ENCODE peak calls at places on chromosomes 13 and 19, in ten cellular contexts. N, L, G, J, R, E, B, A, Z and O are unnamed samples. For H3K4me1, the result is how much of the 10 kb centered on the place peaks cover.

GRCh38 chr13:69828527-69828926 is 279.1 kb upstream of the ATXN8OS start:
- DNase-seq in N (no peak), L (no peak), G (no peak), J (no peak), R (no peak), E (no peak), B (peak), A (no peak), Z (no peak), O (no peak)

GRCh38 chr13:106515635-106516254 is 19.7 kb downstream of the EFNB2 start:
- DNase-seq in N (no peak), L (no peak), G (no peak), J (no peak), R (no peak), E (no peak), B (no peak), A (no peak), Z (no peak), O (no peak)

GRCh38 chr13:72983085-72983768 is 75.6 kb upstream of the KLF5 start:
- DNase-seq in N (peak), L (no peak), G (no peak), J (no peak), R (no peak), E (no peak), B (no peak), A (no peak), Z (peak), O (peak)

GRCh38 chr13:36431204-36432105 is 840 bp upstream of the CCNA1 start:
- DNase-seq in N (no peak), L (peak), G (no peak), J (peak), R (no peak), E (no peak), B (no peak), A (no peak), Z (no peak), O (no peak)

GRCh38 chr13:29925457-29925856 is 75.0 kb upstream of the UBL3 start:
- DNase-seq in N (no peak), L (peak), G (peak), J (peak), R (no peak), E (peak), B (peak), A (no peak), Z (no peak), O (peak)

GRCh38 chr13:26541041-26541440 is 16.4 kb upstream of the WASF3 start:
- DNase-seq in N (no peak), L (no peak), G (no peak), J (no peak), R (no peak), E (no peak), B (no peak), A (no peak), Z (no peak), O (no peak)

GRCh38 chr13:113672002-113672651 is 5.1 kb downstream of the GRK1 start:
- DNase-seq in N (peak), L (peak), G (no peak), J (no peak), R (no peak), E (no peak), B (peak), A (no peak), Z (no peak), O (no peak)

GRCh38 chr19:7260161-7260560 is 34.1 kb downstream of the INSR start:
- DNase-seq in N (no peak), L (no peak), G (no peak), J (no peak), R (no peak), E (no peak), B (no peak), A (no peak), Z (no peak), O (no peak)

GRCh38 chr19:13843104-13843921 is 33.6 kb upstream of the NANOS3 start:
- DNase-seq in N (peak), L (peak), G (no peak), J (peak), R (no peak), E (peak), B (peak), A (no peak), Z (peak), O (peak)

GRCh38 chr19:33403221-33403972 is 29.9 kb downstream of the CEBPG start:
- DNase-seq in N (peak), L (no peak), G (no peak), J (no peak), R (no peak), E (peak), B (peak), A (no peak), Z (peak), O (peak)

GRCh38 chr19:18854982-18855381 is 23.2 kb downstream of the UPF1 start:
- DNase-seq in N (no peak), L (no peak), G (no peak), J (no peak), R (no peak), E (no peak), B (no peak), A (peak), Z (no peak), O (no peak)

GRCh38 chr13:79485014-79485441 is 4.1 kb downstream of the NDFIP2 start:
- DNase-seq in N (peak), L (no peak), G (no peak), J (no peak), R (no peak), E (no peak), B (no peak), A (no peak), Z (peak), O (peak)

GRCh38 chr19:35510626-35510964 is 2.9 kb downstream of the DMKN start:
- DNase-seq in N (no peak), L (no peak), G (no peak), J (no peak), R (no peak), E (no peak), B (no peak), A (no peak), Z (no peak), O (no peak)

GRCh38 chr19:29806098-29806866 is 5.5 kb upstream of the CCNE1 start:
- DNase-seq in N (peak), L (no peak), G (no peak), J (peak), R (no peak), E (no peak), B (peak), A (no peak), Z (no peak), O (no peak)

GRCh38 chr13:108086678-108087077 is 128.7 kb downstream of the LIG4 start:
- DNase-seq in N (peak), L (no peak), G (no peak), J (no peak), R (no peak), E (no peak), B (peak), A (no peak), Z (no peak), O (no peak)

GRCh38 chr19:16435999-16436650 is 35.6 kb downstream of the EPS15L1 start:
- DNase-seq in N (no peak), L (no peak), G (no peak), J (peak), R (no peak), E (no peak), B (no peak), A (no peak), Z (no peak), O (no peak)

GRCh38 chr13:76600086-76600485 is 286.1 kb downstream of the KCTD12 start:
- DNase-seq in N (no peak), L (no peak), G (peak), J (no peak), R (no peak), E (no peak), B (no peak), A (no peak), Z (no peak), O (no peak)

GRCh38 chr13:44577236-44578063 is 1.3 kb upstream of the TSC22D1 start:
- DNase-seq in N (peak), L (peak), G (peak), J (peak), R (peak), E (peak), B (peak), A (peak), Z (peak), O (peak)

GRCh38 chr13:100944791-100945345 is 270.3 kb upstream of the TMTC4 start:
- DNase-seq in N (no peak), L (no peak), G (no peak), J (no peak), R (no peak), E (no peak), B (no peak), A (no peak), Z (no peak), O (no peak)

GRCh38 chr13:44003481-44003880 is 123.8 kb downstream of the LACC1 start:
- DNase-seq in N (no peak), L (no peak), G (no peak), J (no peak), R (no peak), E (no peak), B (no peak), A (no peak), Z (no peak), O (no peak)

GRCh38 chr19:8208710-8209110 is 460 bp upstream of the CERS4 start:
- DNase-seq in N (no peak), L (no peak), G (peak), J (no peak), R (no peak), E (peak), B (peak), A (no peak), Z (peak), O (no peak)

GRCh38 chr13:98523455-98524102 is 53.3 kb downstream of the STK24 start:
- DNase-seq in N (no peak), L (no peak), G (no peak), J (no peak), R (no peak), E (no peak), B (no peak), A (no peak), Z (no peak), O (no peak)
- H3K4me1 ChIP-seq in N (under half), L (under half), G (under half), J (half or more), R (half or more), E (under half), B (under half), A (half or more), Z (half or more), O (under half)

DNA sequence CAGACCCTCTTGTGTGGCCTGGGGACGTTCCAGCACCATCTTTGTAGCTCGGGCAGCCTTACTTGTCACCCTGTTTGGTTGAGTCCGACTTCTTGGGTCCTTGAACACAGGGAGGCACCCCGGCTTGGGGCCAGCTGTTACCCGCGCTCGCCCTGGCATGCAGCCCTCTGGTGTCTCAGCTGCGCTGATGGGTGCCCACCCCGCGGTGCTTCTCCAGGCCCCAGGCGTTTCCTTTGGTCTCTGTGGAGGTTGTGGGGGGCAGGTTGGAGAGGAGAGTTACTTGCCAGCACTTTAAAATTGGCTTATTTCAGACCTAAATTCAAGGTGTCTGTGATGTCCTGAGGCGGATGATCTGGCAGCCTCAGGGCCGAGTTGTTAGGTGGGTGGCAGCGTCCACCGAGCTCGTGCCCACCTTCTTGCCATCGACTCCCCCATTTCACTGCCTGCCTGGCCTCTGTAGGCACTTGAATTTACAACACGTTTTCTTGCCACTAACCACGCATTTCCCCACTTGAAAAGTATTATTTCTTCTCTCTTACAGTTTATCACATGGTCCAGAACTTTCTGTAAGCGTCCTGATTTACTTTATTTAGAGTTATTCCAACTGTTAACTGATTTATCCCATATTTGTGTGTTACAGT is 16.9 kb downstream of the UBAC2 start:
- DNase-seq in N (no peak), L (no peak), G (no peak), J (no peak), R (no peak), E (no peak), B (no peak), A (no peak), Z (no peak), O (no peak)
- H3K4me1 ChIP-seq in N (under half), L (under half), G (under half), J (under half), R (half or more), E (under half), B (under half), A (half or more), Z (under half), O (under half)

DNA sequence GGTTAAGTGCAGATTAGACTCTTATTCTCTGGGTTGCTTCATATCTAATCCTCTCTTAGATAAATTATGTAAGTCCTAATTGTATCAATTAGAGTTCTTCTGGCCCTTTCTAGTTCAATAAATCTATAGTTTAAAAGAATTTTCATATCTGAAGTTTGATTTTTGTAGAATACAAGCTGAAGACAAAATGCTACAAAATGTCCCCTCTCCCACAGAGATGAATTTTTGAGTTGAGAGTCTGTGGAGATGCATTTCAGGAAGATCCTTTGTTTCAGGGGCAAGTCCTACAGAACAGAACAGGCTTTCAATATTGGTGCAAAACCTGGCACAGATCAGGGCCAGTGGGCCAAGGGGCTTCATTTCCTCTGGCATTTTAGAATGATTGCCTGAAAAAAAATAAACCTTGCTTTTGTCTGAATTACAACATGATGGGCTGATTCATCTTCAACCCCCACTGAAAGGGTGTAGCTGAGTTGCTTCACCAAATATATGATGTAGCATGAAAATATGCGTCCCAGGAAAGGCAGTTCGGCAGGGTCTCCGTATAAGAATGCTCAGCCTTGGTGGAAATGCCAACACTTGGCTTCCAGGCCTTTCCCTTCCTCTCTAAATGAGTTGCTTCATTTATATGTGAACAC is 6.4 kb upstream of the IPO5 start:
- DNase-seq in N (no peak), L (no peak), G (no peak), J (no peak), R (no peak), E (no peak), B (no peak), A (no peak), Z (no peak), O (no peak)
- H3K4me1 ChIP-seq in N (under half), L (under half), G (under half), J (under half), R (under half), E (under half), B (under half), A (under half), Z (under half), O (under half)

GRCh38 chr13:46676378-46676725 is 120.6 kb downstream of the ESD start:
- DNase-seq in N (no peak), L (no peak), G (no peak), J (no peak), R (no peak), E (no peak), B (no peak), A (no peak), Z (no peak), O (no peak)
- H3K4me1 ChIP-seq in N (under half), L (under half), G (under half), J (under half), R (under half), E (under half), B (under half), A (under half), Z (under half), O (under half)

DNA sequence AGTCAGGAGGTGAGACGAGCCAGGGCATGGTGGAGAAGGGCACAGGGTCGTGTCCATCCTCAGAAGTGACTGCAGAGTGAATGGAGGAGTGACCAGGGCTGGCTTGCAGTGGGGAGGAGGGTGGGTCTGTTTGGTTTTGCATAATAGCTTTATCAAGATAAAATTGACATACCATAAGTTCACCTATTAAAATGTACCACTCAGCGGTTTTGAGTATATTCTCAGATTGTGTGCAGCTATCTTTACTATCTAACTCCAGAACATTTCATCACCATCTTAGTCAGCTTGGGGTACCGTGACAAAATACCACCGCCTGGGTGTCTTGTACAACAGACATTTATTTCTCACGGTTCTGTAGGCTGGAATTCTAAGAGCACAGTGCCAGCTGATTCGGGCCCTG is 13.2 kb downstream of the ZNF8 start:
- DNase-seq in N (no peak), L (no peak), G (no peak), J (no peak), R (no peak), E (no peak), B (no peak), A (no peak), Z (no peak), O (no peak)
- H3K4me1 ChIP-seq in N (under half), L (under half), G (under half), J (under half), R (under half), E (under half), B (under half), A (under half), Z (under half), O (under half)

DNA sequence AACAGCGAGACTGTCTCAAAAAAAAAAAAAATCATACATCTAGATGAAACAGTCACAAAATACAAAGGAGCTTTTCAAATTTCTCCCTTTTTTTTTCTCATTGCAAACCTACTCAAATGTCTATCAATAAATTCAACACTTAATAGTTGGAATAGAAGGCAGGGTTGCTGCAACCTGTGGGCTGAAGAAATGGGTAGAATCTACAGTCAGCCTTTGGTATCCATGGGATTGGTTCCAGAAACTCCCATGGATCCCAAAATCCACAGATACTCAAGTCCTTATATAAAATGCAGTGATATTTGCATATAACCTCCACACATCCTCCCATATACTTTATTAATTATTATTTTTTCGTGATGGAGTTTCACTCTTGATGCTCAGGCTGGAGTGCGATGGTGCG is 14.7 kb downstream of the FBXO27 start:
- DNase-seq in N (no peak), L (no peak), G (no peak), J (no peak), R (no peak), E (no peak), B (no peak), A (no peak), Z (no peak), O (no peak)
- H3K4me1 ChIP-seq in N (under half), L (under half), G (under half), J (under half), R (under half), E (under half), B (under half), A (under half), Z (under half), O (under half)

DNA sequence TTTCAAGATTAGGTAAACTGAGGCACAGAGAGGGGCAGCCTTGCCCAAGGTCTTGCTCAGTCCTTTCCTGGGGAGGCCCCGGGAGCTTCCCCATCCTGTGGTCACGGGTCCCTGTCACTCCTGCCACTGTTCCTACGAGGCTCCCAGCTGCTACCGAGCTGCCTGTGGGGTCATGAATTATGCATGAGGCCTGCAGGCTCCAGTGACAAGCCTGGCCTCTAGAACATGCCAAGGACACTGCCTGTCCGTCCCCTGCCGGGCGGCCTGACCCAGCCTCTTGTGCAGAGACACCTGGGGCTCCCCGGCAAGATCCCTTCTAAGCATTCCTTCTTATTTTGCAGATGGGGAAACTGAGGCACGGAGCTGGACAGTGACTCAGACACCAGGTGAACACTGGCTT is 2.7 kb downstream of the FCHO1 start:
- DNase-seq in N (no peak), L (no peak), G (no peak), J (no peak), R (no peak), E (no peak), B (no peak), A (no peak), Z (no peak), O (no peak)
- H3K4me1 ChIP-seq in N (under half), L (under half), G (under half), J (under half), R (half or more), E (under half), B (under half), A (half or more), Z (under half), O (under half)

DNA sequence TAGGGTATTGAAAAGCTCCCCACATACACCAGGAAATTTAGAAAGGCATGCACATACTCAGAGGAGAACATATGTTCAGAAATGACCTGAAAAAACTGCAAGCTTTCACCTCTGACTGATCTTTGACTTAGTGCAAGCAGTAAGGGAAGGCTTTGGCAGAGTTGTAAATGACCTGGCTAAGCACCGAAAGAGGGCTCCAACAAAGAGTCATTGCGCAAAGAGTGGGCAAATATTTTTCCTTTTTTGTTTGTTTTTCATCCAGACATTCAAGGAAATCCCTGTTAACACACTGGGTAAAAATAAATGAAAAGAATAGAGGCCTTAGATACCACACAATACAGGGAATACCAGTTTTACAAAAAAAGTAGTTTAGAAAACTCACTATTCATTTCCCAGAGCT is 5.2 kb upstream of the ZNF233 start:
- DNase-seq in N (no peak), L (no peak), G (no peak), J (no peak), R (no peak), E (no peak), B (no peak), A (no peak), Z (no peak), O (no peak)
- H3K4me1 ChIP-seq in N (under half), L (under half), G (under half), J (under half), R (under half), E (under half), B (under half), A (under half), Z (under half), O (under half)

DNA sequence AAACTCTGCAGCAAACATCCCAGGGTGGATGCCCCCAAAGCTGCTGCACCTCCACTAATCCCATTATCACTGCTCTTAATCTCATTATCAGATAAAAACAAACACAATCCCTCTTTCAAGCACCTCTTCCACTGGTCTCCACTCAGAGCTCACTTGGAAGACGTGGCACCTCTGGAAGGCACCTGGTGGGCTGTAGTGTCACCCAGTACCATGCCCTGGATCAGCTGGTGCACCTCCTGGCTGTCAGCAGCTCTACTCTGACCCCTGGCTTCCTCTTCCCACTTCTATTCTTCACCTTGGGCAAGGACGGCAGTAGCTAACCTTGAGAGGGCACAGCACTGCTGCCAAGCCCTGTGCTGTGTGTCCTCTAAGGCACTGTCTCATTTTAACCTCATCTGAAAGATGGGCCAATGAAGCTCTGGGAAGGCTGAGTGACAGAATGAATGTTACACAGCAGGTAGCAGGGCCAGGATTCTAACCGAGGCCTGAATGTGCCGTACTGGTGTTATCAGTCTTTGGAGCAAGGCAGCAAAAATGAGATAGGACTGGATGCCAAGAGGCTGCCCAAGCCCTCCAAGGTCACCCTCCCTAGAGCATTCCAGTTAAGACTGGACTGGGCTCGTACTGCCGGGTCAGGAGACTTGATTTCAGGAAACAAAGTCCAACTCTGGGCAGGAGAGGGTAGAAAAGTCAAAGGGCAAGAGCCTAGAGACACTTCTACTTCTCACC is 7.4 kb downstream of the BRD4 start:
- DNase-seq in N (no peak), L (no peak), G (no peak), J (peak), R (no peak), E (no peak), B (no peak), A (no peak), Z (no peak), O (no peak)
- H3K4me1 ChIP-seq in N (under half), L (under half), G (under half), J (half or more), R (half or more), E (under half), B (under half), A (half or more), Z (half or more), O (half or more)